ENCODE peak calls at places on chromosome 17, in nine cellular contexts. U, P, E, Z, O, B, Y, C and K are unnamed samples.

GRCh38 chr17:68684860-68685493 is 83.8 kb upstream of the FAM20A start:
- DNase-seq in U (no peak), P (no peak), E (no peak), Z (no peak), O (no peak), B (no peak), Y (no peak), C (no peak), K (no peak)

GRCh38 chr17:3049705-3050295 is 13.6 kb downstream of the OR1D5 start:
- DNase-seq in U (no peak), P (no peak), E (no peak), Z (no peak), O (no peak), B (no peak), Y (no peak), C (no peak), K (no peak)

GRCh38 chr17:21233581-21234337 is 19.5 kb downstream of the NATD1 start:
- DNase-seq in U (no peak), P (no peak), E (no peak), Z (no peak), O (no peak), B (no peak), Y (no peak), C (no peak), K (no peak)

GRCh38 chr17:58667934-58668597 is 23.8 kb downstream of the TEX14 start:
- DNase-seq in U (no peak), P (no peak), E (no peak), Z (no peak), O (peak), B (no peak), Y (no peak), C (no peak), K (no peak)

GRCh38 chr17:49337900-49338299 is 24.1 kb downstream of the ZNF652 start:
- DNase-seq in U (no peak), P (no peak), E (no peak), Z (no peak), O (peak), B (no peak), Y (peak), C (no peak), K (no peak)

GRCh38 chr17:70181376-70181775 is 12.0 kb downstream of the KCNJ2 start:
- DNase-seq in U (no peak), P (no peak), E (no peak), Z (no peak), O (no peak), B (no peak), Y (no peak), C (no peak), K (peak)

GRCh38 chr17:68771867-68772515 is 170.8 kb upstream of the FAM20A start:
- DNase-seq in U (no peak), P (peak), E (peak), Z (no peak), O (peak), B (no peak), Y (no peak), C (no peak), K (peak)

GRCh38 chr17:59361916-59362810 is 30.7 kb downstream of the YPEL2 start:
- DNase-seq in U (peak), P (peak), E (no peak), Z (no peak), O (peak), B (no peak), Y (no peak), C (no peak), K (peak)

GRCh38 chr17:53387745-53388144 is 435.0 kb upstream of the KIF2B start:
- DNase-seq in U (no peak), P (no peak), E (no peak), Z (no peak), O (no peak), B (no peak), Y (no peak), C (no peak), K (no peak)

GRCh38 chr17:36459045-36459444 is 27.4 kb upstream of the ZNHIT3 start:
- DNase-seq in U (no peak), P (no peak), E (no peak), Z (no peak), O (no peak), B (no peak), Y (no peak), C (no peak), K (no peak)

GRCh38 chr17:80112471-80113032 is 11.2 kb downstream of the GAA start:
- DNase-seq in U (no peak), P (no peak), E (no peak), Z (no peak), O (no peak), B (no peak), Y (no peak), C (no peak), K (no peak)

GRCh38 chr17:10600551-10600950 is 51.1 kb upstream of the MYH2 start:
- DNase-seq in U (no peak), P (no peak), E (no peak), Z (no peak), O (peak), B (no peak), Y (no peak), C (no peak), K (no peak)

GRCh38 chr17:28544402-28545140 is 7.9 kb downstream of the UNC119 start:
- DNase-seq in U (no peak), P (no peak), E (no peak), Z (no peak), O (no peak), B (no peak), Y (no peak), C (no peak), K (no peak)

GRCh38 chr17:4789701-4789950 is 862 bp downstream of the GLTPD2 start:
- DNase-seq in U (no peak), P (no peak), E (peak), Z (no peak), O (no peak), B (no peak), Y (no peak), C (no peak), K (no peak)

GRCh38 chr17:50585893-50586292 is 25.4 kb downstream of the CACNA1G start:
- DNase-seq in U (no peak), P (no peak), E (no peak), Z (no peak), O (no peak), B (no peak), Y (no peak), C (no peak), K (no peak)

GRCh38 chr17:72976971-72977767 is 115.3 kb downstream of the SLC39A11 start:
- DNase-seq in U (no peak), P (no peak), E (peak), Z (no peak), O (peak), B (peak), Y (peak), C (peak), K (peak)

GRCh38 chr17:60315650-60316049 is 76.3 kb downstream of the USP32 start:
- DNase-seq in U (no peak), P (no peak), E (no peak), Z (no peak), O (no peak), B (no peak), Y (no peak), C (no peak), K (no peak)

GRCh38 chr17:6413073-6413472 is 21.8 kb downstream of the AIPL1 start:
- DNase-seq in U (no peak), P (no peak), E (peak), Z (no peak), O (peak), B (no peak), Y (no peak), C (no peak), K (peak)

GRCh38 chr17:57902800-57903759 is 52.1 kb downstream of the CUEDC1 start:
- DNase-seq in U (no peak), P (peak), E (peak), Z (no peak), O (peak), B (peak), Y (peak), C (peak), K (peak)

GRCh38 chr17:57946798-57947358 is 8.3 kb downstream of the CUEDC1 start:
- DNase-seq in U (peak), P (no peak), E (no peak), Z (no peak), O (peak), B (peak), Y (no peak), C (peak), K (peak)

GRCh38 chr17:57940217-57940616 is 15.0 kb downstream of the CUEDC1 start:
- DNase-seq in U (no peak), P (no peak), E (no peak), Z (no peak), O (no peak), B (no peak), Y (no peak), C (no peak), K (no peak)

GRCh38 chr17:28507567-28508195 is 1.5 kb downstream of the FOXN1 start:
- DNase-seq in U (no peak), P (no peak), E (no peak), Z (no peak), O (no peak), B (no peak), Y (no peak), C (peak), K (no peak)

GRCh38 chr17:2634361-2634960 is 41.0 kb downstream of the PAFAH1B1 start:
- DNase-seq in U (no peak), P (no peak), E (peak), Z (no peak), O (peak), B (no peak), Y (no peak), C (peak), K (peak)

GRCh38 chr17:27526603-27527002 is 70.4 kb downstream of the KSR1 start:
- DNase-seq in U (peak), P (no peak), E (no peak), Z (no peak), O (peak), B (no peak), Y (no peak), C (peak), K (no peak)

GRCh38 chr17:82901356-82901755 is 61.5 kb upstream of the ZNF750 start:
- DNase-seq in U (no peak), P (no peak), E (no peak), Z (no peak), O (no peak), B (no peak), Y (no peak), C (no peak), K (no peak)

GRCh38 chr17:63171428-63172205 is 205.6 kb downstream of the TANC2 start:
- DNase-seq in U (no peak), P (no peak), E (no peak), Z (no peak), O (peak), B (no peak), Y (no peak), C (no peak), K (no peak)

GRCh38 chr17:1912146-1912545 is 82.3 kb downstream of the RPA1 start:
- DNase-seq in U (no peak), P (no peak), E (no peak), Z (no peak), O (no peak), B (peak), Y (no peak), C (no peak), K (no peak)

GRCh38 chr17:49217651-49218413 is 7.3 kb downstream of the ABI3 start:
- DNase-seq in U (peak), P (peak), E (no peak), Z (no peak), O (no peak), B (peak), Y (peak), C (peak), K (no peak)

GRCh38 chr17:59221159-59221847 is 992 bp downstream of the GDPD1 start:
- DNase-seq in U (no peak), P (no peak), E (no peak), Z (peak), O (no peak), B (no peak), Y (no peak), C (no peak), K (no peak)

GRCh38 chr17:19978803-19979202 is 1.2 kb upstream of the AKAP10 start:
- DNase-seq in U (no peak), P (no peak), E (no peak), Z (no peak), O (no peak), B (no peak), Y (no peak), C (no peak), K (no peak)

GRCh38 chr17:65783845-65784334 is 222.4 kb upstream of the AXIN2 start:
- DNase-seq in U (no peak), P (no peak), E (peak), Z (no peak), O (peak), B (no peak), Y (no peak), C (peak), K (peak)

GRCh38 chr17:1130191-1130590 is 49.6 kb downstream of the ABR start:
- DNase-seq in U (no peak), P (no peak), E (no peak), Z (no peak), O (no peak), B (no peak), Y (no peak), C (no peak), K (no peak)

GRCh38 chr17:49365667-49366066 is 3.6 kb upstream of the ZNF652 start:
- DNase-seq in U (peak), P (peak), E (peak), Z (peak), O (no peak), B (no peak), Y (no peak), C (no peak), K (no peak)

GRCh38 chr17:50469671-50470305 is 1.1 kb upstream of the CHAD start:
- DNase-seq in U (no peak), P (no peak), E (no peak), Z (no peak), O (no peak), B (no peak), Y (no peak), C (no peak), K (no peak)

GRCh38 chr17:56890906-56891674 is 22.8 kb downstream of the TRIM25 start:
- DNase-seq in U (no peak), P (no peak), E (no peak), Z (no peak), O (no peak), B (no peak), Y (no peak), C (no peak), K (no peak)

DNA sequence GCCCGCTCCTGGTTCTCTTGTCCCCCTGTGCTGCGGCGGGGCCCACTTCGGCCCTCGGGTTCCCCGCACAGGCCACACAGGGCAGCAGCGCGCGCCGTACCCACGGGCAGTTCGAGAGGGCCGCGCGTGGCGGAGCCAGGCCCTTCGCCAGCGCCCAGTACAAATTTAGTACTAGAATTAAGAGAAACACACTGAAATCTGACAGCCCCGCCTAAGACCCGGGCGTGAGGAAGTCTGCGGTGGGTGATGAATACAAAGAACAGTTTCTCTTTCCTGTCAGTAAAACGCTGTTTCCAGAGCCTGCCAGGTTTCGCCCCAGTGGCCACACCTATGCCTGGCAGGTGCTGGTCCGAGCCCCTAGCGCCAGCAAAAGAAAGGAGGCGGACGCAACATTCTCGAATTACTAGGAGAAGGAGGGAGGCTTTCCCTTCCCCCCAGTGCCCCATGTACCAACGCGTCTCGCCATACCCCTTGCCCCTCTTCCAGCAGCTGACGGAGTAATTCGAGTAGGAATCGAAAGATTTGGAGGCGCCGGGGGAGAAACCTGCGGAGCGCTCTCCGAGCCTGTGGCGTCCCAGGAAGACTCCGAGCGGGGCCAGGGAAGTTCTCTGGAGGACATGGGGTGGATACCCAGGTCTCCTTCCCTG is 591 bp upstream of the SLFN5 start:
- DNase-seq in U (peak), P (no peak), E (peak), Z (no peak), O (peak), B (peak), Y (peak), C (peak), K (no peak)
- TF ChIP-seq CTCF in U (peak), P (peak), E (peak), Z (no peak), O (no peak), B (peak), Y (peak), C (peak), K (peak)

GRCh38 chr17:81286491-81287145 is 8.5 kb downstream of the SLC38A10 start:
- DNase-seq in U (no peak), P (no peak), E (no peak), Z (no peak), O (no peak), B (no peak), Y (no peak), C (no peak), K (no peak)

GRCh38 chr17:81285894-81286293 is 9.2 kb downstream of the SLC38A10 start:
- DNase-seq in U (no peak), P (no peak), E (no peak), Z (no peak), O (no peak), B (no peak), Y (no peak), C (no peak), K (no peak)

GRCh38 chr17:81282876-81283275 is 12.2 kb downstream of the SLC38A10 start:
- DNase-seq in U (no peak), P (no peak), E (no peak), Z (no peak), O (no peak), B (no peak), Y (no peak), C (no peak), K (no peak)

GRCh38 chr17:81287155-81287554 is 8.0 kb downstream of the SLC38A10 start:
- DNase-seq in U (no peak), P (no peak), E (no peak), Z (no peak), O (no peak), B (no peak), Y (no peak), C (no peak), K (no peak)

GRCh38 chr17:81285179-81285878 is 9.8 kb downstream of the SLC38A10 start:
- DNase-seq in U (peak), P (peak), E (no peak), Z (no peak), O (peak), B (peak), Y (peak), C (peak), K (no peak)
- H3K4me3 ChIP-seq in U (peak), P (peak), E (no peak), Z (no peak), O (no peak), B (peak), Y (no peak), C (no peak), K (no peak)

DNA sequence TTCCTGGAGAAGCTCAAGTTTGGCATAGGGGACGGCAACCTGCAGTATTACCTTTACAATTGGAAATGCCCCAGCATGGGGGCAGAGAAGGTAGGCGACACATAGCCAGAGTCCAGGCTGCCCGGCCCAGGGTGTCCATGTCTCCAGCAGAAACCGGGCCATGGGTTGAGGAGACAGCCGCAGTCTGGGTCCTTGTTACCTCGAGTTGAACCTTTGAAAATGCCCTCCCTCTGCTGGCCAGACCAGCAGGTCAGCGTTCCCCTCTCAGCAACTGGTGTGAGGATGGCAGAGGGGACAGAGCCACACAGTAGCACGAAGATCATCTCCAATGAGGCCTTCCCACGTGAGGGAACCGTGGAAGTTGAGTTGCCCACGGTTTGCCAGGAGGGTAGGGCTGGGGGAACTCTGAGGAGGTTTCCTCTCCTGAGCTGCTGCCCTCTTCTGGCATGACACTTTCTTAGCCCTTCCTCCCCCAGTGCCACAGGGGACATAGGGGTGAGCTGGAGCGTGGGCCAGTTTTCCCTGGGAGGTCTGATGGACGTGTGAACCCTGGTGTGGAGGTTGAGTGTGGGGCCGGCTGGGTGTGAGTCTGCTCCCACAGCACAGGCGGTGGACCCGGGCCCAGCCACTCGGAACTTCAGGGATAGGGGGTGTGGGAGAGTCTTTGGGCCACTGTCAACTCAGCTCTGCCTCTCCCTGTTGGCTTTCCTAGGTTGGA is 27.2 kb downstream of the PLCD3 start:
- DNase-seq in U (no peak), P (no peak), E (no peak), Z (no peak), O (no peak), B (no peak), Y (no peak), C (no peak), K (no peak)
- TF ChIP-seq CTCF in U (no peak), P (no peak), E (no peak), Z (no peak), O (no peak), B (no peak), Y (no peak), C (no peak), K (no peak)

GRCh38 chr17:78040561-78041400 is 82.3 kb downstream of the TNRC6C start:
- DNase-seq in U (peak), P (peak), E (peak), Z (peak), O (peak), B (peak), Y (peak), C (peak), K (peak)
- H3K4me3 ChIP-seq in U (peak), P (peak), E (peak), Z (peak), O (peak), B (peak), Y (no peak), C (peak), K (peak)

GRCh38 chr17:74433421-74434121 is 1.7 kb downstream of the GPRC5C start:
- DNase-seq in U (no peak), P (no peak), E (no peak), Z (no peak), O (no peak), B (no peak), Y (no peak), C (no peak), K (no peak)
- TF ChIP-seq CTCF in U (no peak), P (no peak), E (no peak), Z (no peak), O (no peak), B (no peak), Y (no peak), C (no peak), K (no peak)

DNA sequence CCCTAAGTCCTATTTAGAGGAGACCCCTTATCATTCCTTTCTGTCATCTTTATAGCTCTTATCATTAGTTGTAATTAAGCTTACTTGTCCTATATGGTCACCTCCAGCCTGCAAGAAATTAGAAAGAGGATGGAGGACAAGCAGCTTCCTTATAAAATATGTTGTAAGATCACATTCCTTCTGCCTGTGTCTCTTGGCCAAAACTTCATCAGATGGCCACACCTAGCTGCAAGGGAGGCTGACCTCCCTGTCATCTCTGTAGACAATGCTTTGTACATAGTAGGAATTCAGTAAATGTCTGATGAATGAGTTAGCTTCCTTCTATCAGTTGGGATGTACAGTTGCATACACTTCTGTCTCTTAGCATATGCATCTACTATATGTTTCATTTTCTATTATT is 1.9 kb downstream of the TTC19 start:
- DNase-seq in U (no peak), P (no peak), E (no peak), Z (no peak), O (no peak), B (no peak), Y (no peak), C (no peak), K (no peak)
- H3K4me3 ChIP-seq in U (no peak), P (peak), E (peak), Z (no peak), O (no peak), B (no peak), Y (no peak), C (no peak), K (peak)